ENCODE peak calls at places on chromosomes 12 and 14, in seven cellular contexts. H is GM20000, X is progenitor cell of endocrine pancreas, B is RWPE1, G is choroid plexus epithelial cell, N is hepatocyte, P is HFF-Myc. R is an unnamed sample.

GRCh38 chr12:124286414-124286813 is 8.5 kb upstream of the RFLNA start:
- DNase-seq in H (no peak), X (no peak), B (peak; percentile 61), G (peak; percentile 14), N (no peak), P (no peak), R (no peak)

GRCh38 chr12:97131220-97131981 is 224.3 kb downstream of the NEDD1 start:
- DNase-seq in H (no peak), X (no peak), B (no peak), G (peak; percentile 1), N (peak; percentile 26), P (no peak), R (no peak)

GRCh38 chr14:34582117-34582680 is 42.7 kb upstream of the EAPP start:
- DNase-seq in H (no peak), X (no peak), B (no peak), G (no peak), N (no peak), P (no peak), R (no peak)

GRCh38 chr14:31592619-31593018 is 31.4 kb downstream of the NUBPL start:
- DNase-seq in H (no peak), X (no peak), B (no peak), G (peak; percentile 22), N (no peak), P (no peak), R (no peak)

GRCh38 chr12:22625671-22626251 is 790 bp downstream of the ETNK1 start:
- DNase-seq in H (peak; percentile 43), X (peak; percentile 37), B (peak; percentile 20), G (peak; percentile 41), N (peak; percentile 59), P (peak; percentile 17), R (peak; percentile 22)

GRCh38 chr12:95820096-95820703 is 29.6 kb upstream of the NTN4 start:
- DNase-seq in H (no peak), X (no peak), B (peak; percentile 69), G (peak; percentile 72), N (peak; percentile 58), P (peak; percentile 20), R (no peak)

GRCh38 chr12:7498832-7499231 is 4.7 kb downstream of the CD163 start:
- DNase-seq in H (no peak), X (no peak), B (no peak), G (peak; percentile 83), N (no peak), P (peak; percentile 90), R (no peak)

GRCh38 chr14:63493246-63493645 is 49.9 kb downstream of the PPP2R5E start:
- DNase-seq in H (no peak), X (no peak), B (no peak), G (peak; percentile 46), N (peak; percentile 23), P (no peak), R (no peak)

GRCh38 chr14:100571837-100572236 is 15.4 kb downstream of the BEGAIN start:
- DNase-seq in H (no peak), X (no peak), B (no peak), G (no peak), N (no peak), P (no peak), R (no peak)

GRCh38 chr12:46303039-46303666 is 34.3 kb upstream of the SLC38A1 start:
- DNase-seq in H (peak; percentile 48), X (no peak), B (peak; percentile 30), G (peak; percentile 59), N (peak; percentile 53), P (peak; percentile 16), R (no peak)

GRCh38 chr12:124640096-124640495 is 72.7 kb upstream of the NCOR2 start:
- DNase-seq in H (no peak), X (no peak), B (peak; percentile 68), G (no peak), N (no peak), P (no peak), R (no peak)

GRCh38 chr12:94336201-94336915 is 123.3 kb downstream of the CEP83 start:
- DNase-seq in H (no peak), X (no peak), B (no peak), G (peak; percentile 74), N (no peak), P (no peak), R (no peak)

GRCh38 chr12:131077931-131078391 is 124.3 kb downstream of the ADGRD1 start:
- DNase-seq in H (no peak), X (no peak), B (no peak), G (no peak), N (no peak), P (no peak), R (no peak)

GRCh38 chr12:62684586-62685295 is 218.1 kb downstream of the MON2 start:
- DNase-seq in H (no peak), X (no peak), B (no peak), G (no peak), N (peak; percentile 34), P (no peak), R (no peak)

GRCh38 chr12:111964935-111965334 is 48.0 kb downstream of the TMEM116 start:
- DNase-seq in H (no peak), X (no peak), B (no peak), G (no peak), N (no peak), P (no peak), R (no peak)

GRCh38 chr14:51547260-51547659 is 104.5 kb upstream of the FRMD6 start:
- DNase-seq in H (no peak), X (no peak), B (peak; percentile 90), G (peak; percentile 100), N (peak; percentile 66), P (peak; percentile 98), R (no peak)

GRCh38 chr12:114921796-114922195 is 237.8 kb upstream of the TBX3 start:
- DNase-seq in H (no peak), X (no peak), B (no peak), G (no peak), N (no peak), P (no peak), R (no peak)

GRCh38 chr14:41642402-41643195 is 35.9 kb downstream of the LRFN5 start:
- DNase-seq in H (no peak), X (no peak), B (no peak), G (no peak), N (no peak), P (no peak), R (no peak)

GRCh38 chr14:41830679-41831078 is 224.0 kb downstream of the LRFN5 start:
- DNase-seq in H (no peak), X (no peak), B (peak; percentile 26), G (peak; percentile 77), N (peak; percentile 22), P (no peak), R (no peak)

GRCh38 chr14:74491952-74492351 is 1.2 kb downstream of the NPC2 start:
- DNase-seq in H (peak; percentile 56), X (no peak), B (peak; percentile 50), G (peak; percentile 66), N (peak; percentile 36), P (no peak), R (no peak)
- TF ChIP-seq CTCF in H (peak; percentile 25), X (peak; percentile 36), B (peak; percentile 68), G (peak; percentile 38), N (peak; percentile 25), P (no peak), R (no peak)

GRCh38 chr12:78559441-78559840 is 305.1 kb upstream of the SYT1 start:
- DNase-seq in H (no peak), X (no peak), B (no peak), G (peak; percentile 43), N (no peak), P (no peak), R (no peak)

GRCh38 chr12:78560633-78561032 is 303.9 kb upstream of the SYT1 start:
- DNase-seq in H (no peak), X (no peak), B (no peak), G (no peak), N (no peak), P (no peak), R (no peak)

GRCh38 chr12:78568326-78569020 is 296.1 kb upstream of the SYT1 start:
- DNase-seq in H (no peak), X (no peak), B (no peak), G (no peak), N (no peak), P (no peak), R (no peak)

GRCh38 chr12:78566461-78566860 is 298.1 kb upstream of the SYT1 start:
- DNase-seq in H (no peak), X (no peak), B (no peak), G (no peak), N (no peak), P (no peak), R (no peak)

DNA sequence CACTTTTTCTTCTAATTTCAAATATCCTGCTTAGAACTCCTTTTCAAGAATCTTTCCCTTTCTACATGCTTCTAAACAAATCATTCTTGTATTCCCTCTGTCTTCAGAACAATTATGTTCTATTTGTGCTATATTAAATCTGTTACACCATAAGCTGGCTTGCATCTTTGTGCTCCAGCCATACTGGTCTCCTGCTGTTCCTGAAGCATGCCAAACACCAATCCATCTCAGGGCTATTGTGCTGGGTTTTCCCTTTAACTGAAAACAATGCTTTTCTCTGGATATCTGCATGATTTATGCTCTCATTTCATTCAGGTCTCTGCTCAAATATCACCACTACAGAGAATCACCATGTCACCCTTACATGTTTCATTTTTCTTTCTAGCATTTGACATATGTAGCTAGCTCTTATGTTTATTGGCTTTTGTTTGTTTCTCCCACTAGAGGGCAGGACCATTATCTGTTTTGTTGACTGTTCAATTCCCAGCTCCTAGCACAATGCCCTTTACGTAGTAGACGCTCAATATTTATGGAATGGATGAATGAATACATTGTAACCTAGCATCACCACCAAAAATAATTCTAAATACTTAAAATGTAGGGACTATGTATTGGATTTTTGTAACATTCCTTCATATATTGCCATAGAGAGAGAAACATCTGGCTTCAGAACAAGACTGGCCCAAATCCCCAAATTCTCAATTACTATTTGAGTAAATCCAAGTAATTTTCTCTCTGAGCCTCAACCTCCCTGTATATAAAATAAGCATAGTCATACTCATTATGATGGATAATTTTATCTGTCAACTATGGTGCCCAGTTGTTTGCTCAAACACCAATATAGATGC is 302.0 kb upstream of the SYT1 start:
- DNase-seq in H (no peak), X (no peak), B (peak; percentile 6), G (peak; percentile 58), N (no peak), P (peak; percentile 2), R (no peak)
- TF ChIP-seq CTCF in H (no peak), X (peak; percentile 39), B (peak; percentile 33), G (peak; percentile 59), N (peak; percentile 34), P (peak; percentile 30), R (no peak)

GRCh38 chr14:49767473-49768300 is at the start of gene KLHDC2:
- DNase-seq in H (peak; percentile 94), X (peak; percentile 69), B (peak; percentile 73), G (peak; percentile 92), N (peak; percentile 96), P (no peak), R (peak; percentile 86)
- TF ChIP-seq CTCF in H (peak; percentile 60), X (peak; percentile 45), B (peak; percentile 85), G (peak; percentile 0), N (peak; percentile 48), P (peak; percentile 12), R (no peak)

DNA sequence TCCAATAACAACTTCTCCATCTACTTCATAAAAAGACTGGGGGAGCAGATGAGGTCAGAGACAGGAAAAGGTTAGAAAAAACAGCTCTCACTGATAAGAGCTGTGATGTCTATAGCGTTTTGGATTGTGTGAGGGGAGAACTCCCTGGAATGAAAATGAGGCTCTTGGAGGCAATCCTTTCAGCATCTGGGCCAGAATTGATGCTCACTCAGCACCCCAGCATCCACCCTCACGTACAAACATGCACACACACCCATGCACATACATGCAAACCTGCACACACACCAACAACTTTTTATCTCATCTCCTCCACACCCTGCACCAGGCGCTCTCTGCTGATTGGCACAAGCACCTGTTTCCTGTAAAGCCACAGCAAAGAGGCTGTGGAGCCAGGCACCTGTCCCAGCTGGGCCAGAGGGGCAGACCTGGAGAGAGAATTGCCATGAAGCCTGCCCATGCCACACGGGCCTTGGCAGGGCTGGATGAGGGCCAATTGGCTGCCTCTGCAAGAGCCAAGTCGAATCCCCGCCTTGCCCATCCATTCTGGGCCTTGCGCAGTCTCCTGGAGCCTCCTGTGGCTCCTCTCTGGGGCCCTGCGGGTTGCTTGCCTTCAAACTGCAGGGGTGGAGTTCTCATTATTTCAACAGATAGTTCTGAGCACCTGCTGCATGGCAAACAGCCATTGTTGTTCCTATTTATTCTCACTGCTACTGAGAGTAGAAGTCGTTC is 53.1 kb downstream of the SYNE3 start:
- DNase-seq in H (no peak), X (no peak), B (no peak), G (no peak), N (no peak), P (no peak), R (no peak)
- TF ChIP-seq CTCF in H (no peak), X (no peak), B (no peak), G (no peak), N (no peak), P (no peak), R (no peak)

R was measured in activated B cell treated with CpG ODN at 0.5 μM for 24 hours.